ENCODE peak calls at places on chromosomes 1 and 21, in seven cellular contexts. F is WERI-Rb-1, S is A549, T is stomach, Q is Caco-2, R is heart left ventricle, A is HFF-Myc. O is an unnamed sample.
A peak's percentile ranks its signal among the peaks of the same experiment; 100 is the strongest.

GRCh38 chr1:11062965-11063401 is 3.2 kb upstream of the SRM start:
- DNase-seq in F (no peak), S (no peak), T (no peak), Q (no peak), R (no peak), A (no peak), O (no peak)

GRCh38 chr1:6468729-6469461 is 2.9 kb upstream of the TNFRSF25 start:
- DNase-seq in F (no peak), S (no peak), T (no peak), Q (no peak), R (no peak), A (no peak), O (no peak)

GRCh38 chr1:155794605-155795265 is 62.3 kb downstream of the GON4L start:
- DNase-seq in F (no peak), S (no peak), T (no peak), Q (no peak), R (no peak), A (no peak), O (no peak)

GRCh38 chr1:62687421-62687902 is 724 bp downstream of the DOCK7 start:
- DNase-seq in F (peak; percentile 40), S (peak; percentile 40), T (peak; percentile 29), Q (peak; percentile 41), R (peak; percentile 22), A (no peak), O (no peak)

GRCh38 chr1:245107776-245108114 is 47.0 kb upstream of the KIF26B start:
- DNase-seq in F (no peak), S (no peak), T (no peak), Q (no peak), R (no peak), A (no peak), O (no peak)

GRCh38 chr1:226722901-226723639 is 16.0 kb downstream of the ITPKB start:
- DNase-seq in F (no peak), S (no peak), T (no peak), Q (no peak), R (no peak), A (no peak), O (no peak)

GRCh38 chr1:46080257-46080656 is 52.2 kb downstream of the PIK3R3 start:
- DNase-seq in F (no peak), S (no peak), T (no peak), Q (no peak), R (no peak), A (no peak), O (no peak)

GRCh38 chr1:155321577-155322497 is 1.1 kb downstream of the RUSC1 start:
- DNase-seq in F (peak; percentile 89), S (no peak), T (no peak), Q (no peak), R (no peak), A (no peak), O (no peak)

GRCh38 chr1:182625716-182626504 is 21.7 kb upstream of the RGS16 start:
- DNase-seq in F (no peak), S (no peak), T (no peak), Q (no peak), R (no peak), A (no peak), O (no peak)

GRCh38 chr1:236110137-236110536 is 32.2 kb upstream of the GPR137B start:
- DNase-seq in F (no peak), S (no peak), T (no peak), Q (no peak), R (no peak), A (no peak), O (no peak)

GRCh38 chr1:117136749-117137148 is 15.2 kb upstream of the TRIM45 start:
- DNase-seq in F (no peak), S (no peak), T (no peak), Q (no peak), R (no peak), A (no peak), O (no peak)

GRCh38 chr1:67970088-67970487 is 80.3 kb downstream of the DIRAS3 start:
- DNase-seq in F (no peak), S (peak; percentile 40), T (no peak), Q (no peak), R (no peak), A (peak; percentile 67), O (peak; percentile 63)

GRCh38 chr1:21293537-21294265 is 3.4 kb upstream of the ECE1 start:
- DNase-seq in F (no peak), S (no peak), T (no peak), Q (no peak), R (no peak), A (no peak), O (no peak)

GRCh38 chr1:101259744-101260148 is 22.9 kb downstream of the S1PR1 start:
- DNase-seq in F (no peak), S (peak; percentile 49), T (no peak), Q (no peak), R (no peak), A (no peak), O (no peak)

GRCh38 chr1:219277304-219277840 is 103.7 kb downstream of the LYPLAL1 start:
- DNase-seq in F (no peak), S (no peak), T (no peak), Q (no peak), R (no peak), A (no peak), O (no peak)

GRCh38 chr1:227316941-227317540 is 1.3 kb downstream of the CDC42BPA start:
- DNase-seq in F (no peak), S (peak; percentile 28), T (no peak), Q (peak; percentile 7), R (no peak), A (no peak), O (no peak)

GRCh38 chr1:2452583-2453315 is 23.3 kb upstream of the PLCH2 start:
- DNase-seq in F (peak; percentile 53), S (peak; percentile 46), T (no peak), Q (no peak), R (no peak), A (no peak), O (no peak)

GRCh38 chr1:179968284-179968993 is 13.8 kb downstream of the CEP350 start:
- DNase-seq in F (no peak), S (no peak), T (no peak), Q (no peak), R (no peak), A (no peak), O (no peak)

GRCh38 chr1:33256335-33256700 is at the start of gene ZNF362:
- DNase-seq in F (peak; percentile 45), S (peak; percentile 49), T (peak; percentile 71), Q (peak; percentile 73), R (peak; percentile 67), A (no peak), O (no peak)

GRCh38 chr21:44011774-44012473 is at the start of gene TRAPPC10:
- DNase-seq in F (peak; percentile 90), S (peak; percentile 80), T (peak; percentile 87), Q (peak; percentile 88), R (peak; percentile 88), A (no peak), O (no peak)

GRCh38 chr1:45943185-45943584 is 139.8 kb downstream of the MAST2 start:
- DNase-seq in F (no peak), S (no peak), T (no peak), Q (no peak), R (no peak), A (no peak), O (no peak)

GRCh38 chr1:247445775-247446364 is 12.0 kb downstream of the OR2B11 start:
- DNase-seq in F (no peak), S (no peak), T (no peak), Q (no peak), R (peak; percentile 32), A (no peak), O (no peak)

GRCh38 chr1:7440154-7440553 is 330.9 kb upstream of the VAMP3 start:
- DNase-seq in F (no peak), S (no peak), T (no peak), Q (no peak), R (no peak), A (no peak), O (no peak)

GRCh38 chr1:19374402-19374801 is 62.3 kb downstream of the SLC66A1 start:
- DNase-seq in F (peak; percentile 35), S (peak; percentile 21), T (no peak), Q (no peak), R (no peak), A (no peak), O (no peak)
- TF ChIP-seq CTCF in F (peak; percentile 70), S (no peak), T (no peak), Q (peak; percentile 21), R (no peak), A (peak; percentile 34), O (peak; percentile 64)

GRCh38 chr1:66705100-66705499 is 47.2 kb upstream of the DYNLT5 start:
- DNase-seq in F (no peak), S (peak; percentile 21), T (no peak), Q (no peak), R (no peak), A (no peak), O (no peak)

DNA sequence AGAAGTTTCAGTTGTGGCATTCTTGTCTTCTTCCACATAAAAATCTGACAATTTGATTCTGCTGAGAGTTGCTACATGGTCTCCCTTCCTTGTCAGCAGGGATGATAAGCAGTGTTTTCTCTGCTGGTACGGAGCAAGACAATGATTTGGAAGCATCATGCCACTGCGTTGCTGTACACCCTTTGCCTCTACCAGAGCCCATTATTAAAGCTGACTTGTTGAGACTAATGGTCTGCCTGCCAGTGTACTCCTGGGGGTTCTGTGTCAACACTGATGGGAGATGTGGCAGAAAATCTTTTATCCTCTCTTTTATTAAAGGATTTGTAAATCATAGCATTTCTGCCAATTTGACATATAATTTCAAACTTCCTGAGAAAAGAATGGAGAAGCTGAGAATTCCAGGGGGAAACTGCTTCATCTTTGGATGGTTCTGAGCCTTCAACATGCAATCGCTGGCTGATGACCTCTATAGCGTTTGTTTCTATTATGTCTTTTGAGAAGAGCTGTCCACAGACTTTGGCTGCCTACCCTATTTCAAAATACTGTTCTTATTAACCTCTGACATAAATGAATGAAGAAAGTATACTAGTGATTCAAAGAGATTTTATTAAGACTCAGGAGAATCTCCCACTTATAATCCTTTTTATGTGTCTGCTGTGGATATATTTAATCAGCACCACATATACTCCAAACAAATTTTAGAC is 47.9 kb upstream of the DYNLT5 start:
- DNase-seq in F (no peak), S (no peak), T (no peak), Q (no peak), R (no peak), A (no peak), O (no peak)
- H3K4me3 ChIP-seq in F (no peak overlapping the region), S (no peak overlapping the region), T (no peak overlapping the region), Q (no peak overlapping the region), R (no peak overlapping the region), A (no peak overlapping the region), O (no peak overlapping the region)

DNA sequence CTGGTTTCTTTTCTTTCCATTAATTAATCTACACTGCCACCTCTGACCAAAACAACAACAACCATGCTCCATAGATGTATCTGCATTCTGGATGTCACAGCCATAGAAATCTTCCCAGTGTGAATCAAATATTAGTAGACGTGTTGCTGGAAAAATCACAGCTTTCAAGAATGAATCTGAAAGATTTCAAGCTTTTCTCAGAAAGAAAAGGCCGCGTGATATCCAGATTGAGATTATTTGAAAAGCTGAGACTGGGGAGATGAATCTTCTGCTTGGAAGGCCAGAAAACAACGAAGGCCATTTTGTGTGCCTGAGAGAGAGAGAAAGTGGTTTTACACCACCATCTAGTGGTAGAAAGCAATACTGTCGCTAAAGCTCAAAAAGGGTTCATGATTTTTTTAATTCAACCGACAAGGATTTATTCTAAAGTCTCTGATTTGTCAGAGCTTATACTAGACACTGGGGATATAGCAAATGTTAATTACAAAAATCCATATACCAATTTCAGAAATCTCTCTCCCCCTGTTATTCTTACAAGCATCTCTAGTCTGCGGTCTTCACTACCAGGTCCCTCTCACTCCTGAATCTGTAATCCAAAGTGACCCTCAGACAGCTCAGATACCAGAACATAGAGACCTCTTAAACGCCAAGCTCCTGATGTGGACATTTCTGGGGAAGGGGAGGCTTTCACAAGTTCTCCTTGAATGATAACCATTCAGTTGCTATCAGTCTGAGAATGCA is 87.5 kb upstream of the SGIP1 start:
- DNase-seq in F (peak; percentile 30), S (peak; percentile 68), T (no peak), Q (peak; percentile 39), R (peak; percentile 39), A (peak; percentile 56), O (peak; percentile 9)
- TF ChIP-seq CTCF in F (peak; percentile 71), S (peak; percentile 80), T (peak; percentile 81), Q (peak; percentile 56), R (peak; percentile 86), A (peak; percentile 63), O (peak; percentile 73)

GRCh38 chr21:33976980-33977720 is 61.5 kb upstream of the ATP5PO start:
- DNase-seq in F (no peak), S (no peak), T (no peak), Q (no peak), R (no peak), A (no peak), O (no peak)
- H3K4me3 ChIP-seq in F (no peak overlapping the region), S (no peak overlapping the region), T (no peak overlapping the region), Q (no peak overlapping the region), R (no peak overlapping the region), A (no peak overlapping the region), O (no peak overlapping the region)